ENCODE peak calls at places on chromosomes 6 and 20, in six cellular contexts. V is OCI-LY7; S is fibroblast of the conjunctiva; J is epithelial cell of esophagus; L is cardiac fibroblast; W is effector memory CD8-positive, alpha-beta T cell. A is an unnamed sample.

GRCh38 chr6:4103929-4104328 is 25.0 kb upstream of the FAM217A start:
- DNase-seq in V (no peak), S (no peak), J (peak), L (no peak), W (no peak), A (no peak)

GRCh38 chr20:53580376-53581111 is 13.1 kb downstream of the ZNF217 start:
- DNase-seq in V (no peak), S (no peak), J (no peak), L (no peak), W (no peak), A (no peak)

GRCh38 chr6:27290065-27290849 is 21.8 kb downstream of the POM121L2 start:
- DNase-seq in V (no peak), S (no peak), J (peak), L (peak), W (no peak), A (no peak)

GRCh38 chr6:40328376-40328987 is 258.7 kb downstream of the LRFN2 start:
- DNase-seq in V (peak), S (no peak), J (peak), L (no peak), W (peak), A (peak)

GRCh38 chr6:86192123-86192522 is 549.4 kb upstream of the SYNCRIP start:
- DNase-seq in V (peak), S (no peak), J (peak), L (peak), W (no peak), A (no peak)

GRCh38 chr20:31721408-31722332 is 998 bp downstream of the BCL2L1 start:
- DNase-seq in V (peak), S (no peak), J (no peak), L (no peak), W (no peak), A (no peak)

GRCh38 chr6:57313711-57314471 is 3.5 kb upstream of the PRIM2 start:
- DNase-seq in V (no peak), S (peak), J (peak), L (peak), W (no peak), A (no peak)

GRCh38 chr6:53896237-53896636 is 101.4 kb downstream of the LRRC1 start:
- DNase-seq in V (no peak), S (no peak), J (peak), L (peak), W (no peak), A (no peak)

GRCh38 chr20:62768815-62769287 is 27.4 kb upstream of the MRGBP start:
- DNase-seq in V (no peak), S (no peak), J (no peak), L (no peak), W (no peak), A (no peak)

GRCh38 chr6:23180504-23181293 is 611.3 kb downstream of the HDGFL1 start:
- DNase-seq in V (no peak), S (peak), J (peak), L (peak), W (no peak), A (no peak)

GRCh38 chr20:32168184-32168910 is 39.2 kb downstream of the PLAGL2 start:
- DNase-seq in V (no peak), S (no peak), J (no peak), L (no peak), W (no peak), A (no peak)

GRCh38 chr6:158517581-158517980 is 42.3 kb upstream of the TMEM181 start:
- DNase-seq in V (peak), S (no peak), J (no peak), L (no peak), W (no peak), A (no peak)

GRCh38 chr6:157516319-157517026 is 135.5 kb downstream of the ZDHHC14 start:
- DNase-seq in V (no peak), S (no peak), J (no peak), L (no peak), W (no peak), A (no peak)

GRCh38 chr6:34490390-34491090 is 24.7 kb downstream of the PACSIN1 start:
- DNase-seq in V (no peak), S (no peak), J (no peak), L (no peak), W (no peak), A (no peak)

GRCh38 chr20:10313701-10314100 is 95.1 kb downstream of the SNAP25 start:
- DNase-seq in V (no peak), S (no peak), J (no peak), L (no peak), W (no peak), A (no peak)